ENCODE peak calls at places on chromosomes 1 and 21, in four cellular contexts. One of them, this sample, is unnamed.

GRCh38 chr1:4621646-4622045 is 32.8 kb upstream of the AJAP1 start:
- DNase-seq in mesothelial cell of epicardium: no peak
- DNase-seq in AG04450: no peak
- DNase-seq in GM12865: no peak
- DNase-seq in this sample: no peak

GRCh38 chr1:209728466-209728865 is 23.8 kb downstream of the HSD11B1 start:
- DNase-seq in mesothelial cell of epicardium: no peak
- DNase-seq in AG04450: no peak
- DNase-seq in GM12865: no peak
- DNase-seq in this sample: no peak

GRCh38 chr21:15009964-15010363 is 54.8 kb downstream of the NRIP1 start:
- DNase-seq in mesothelial cell of epicardium: no peak
- DNase-seq in AG04450: peak
- DNase-seq in GM12865: no peak
- DNase-seq in this sample: no peak

GRCh38 chr1:58652351-58653184 is 47.3 kb downstream of the MYSM1 start:
- DNase-seq in mesothelial cell of epicardium: no peak
- DNase-seq in AG04450: peak
- DNase-seq in GM12865: peak
- DNase-seq in this sample: peak

GRCh38 chr1:51220548-51220947 is 15.5 kb upstream of the RNF11 start:
- DNase-seq in mesothelial cell of epicardium: no peak
- DNase-seq in AG04450: no peak
- DNase-seq in GM12865: no peak
- DNase-seq in this sample: peak

GRCh38 chr1:163046071-163046470 is 23.1 kb upstream of the RGS4 start:
- DNase-seq in mesothelial cell of epicardium: no peak
- DNase-seq in AG04450: no peak
- DNase-seq in GM12865: no peak
- DNase-seq in this sample: no peak

GRCh38 chr1:116716391-116716790 is 37.8 kb upstream of the CD2 start:
- DNase-seq in mesothelial cell of epicardium: no peak
- DNase-seq in AG04450: no peak
- DNase-seq in GM12865: no peak
- DNase-seq in this sample: no peak

GRCh38 chr1:152328801-152329391 is 3.9 kb upstream of the FLG start:
- DNase-seq in mesothelial cell of epicardium: no peak
- DNase-seq in AG04450: no peak
- DNase-seq in GM12865: no peak
- DNase-seq in this sample: no peak

GRCh38 chr1:88697503-88697902 is 13.4 kb downstream of the PKN2 start:
- DNase-seq in mesothelial cell of epicardium: no peak
- DNase-seq in AG04450: no peak
- DNase-seq in GM12865: no peak
- DNase-seq in this sample: no peak

GRCh38 chr1:64073705-64074104 is 129.7 kb upstream of the UBE2U start:
- DNase-seq in mesothelial cell of epicardium: no peak
- DNase-seq in AG04450: no peak
- DNase-seq in GM12865: no peak
- DNase-seq in this sample: no peak

GRCh38 chr21:31182231-31183129 is 144.2 kb upstream of the KRTAP19-8 start:
- DNase-seq in mesothelial cell of epicardium: no peak
- DNase-seq in AG04450: no peak
- DNase-seq in GM12865: no peak
- DNase-seq in this sample: no peak

GRCh38 chr1:236465959-236466303 is 57.9 kb upstream of the LGALS8 start:
- DNase-seq in mesothelial cell of epicardium: no peak
- DNase-seq in AG04450: no peak
- DNase-seq in GM12865: peak
- DNase-seq in this sample: peak

GRCh38 chr1:111738133-111738435 is 1.1 kb downstream of the INKA2 start:
- DNase-seq in mesothelial cell of epicardium: no peak
- DNase-seq in AG04450: no peak
- DNase-seq in GM12865: no peak
- DNase-seq in this sample: no peak

GRCh38 chr1:154866995-154867795 is 2.9 kb downstream of the KCNN3 start:
- DNase-seq in mesothelial cell of epicardium: no peak
- DNase-seq in AG04450: peak
- DNase-seq in GM12865: no peak
- DNase-seq in this sample: peak

GRCh38 chr1:94246692-94247145 is 9.3 kb upstream of the ARHGAP29 start:
- DNase-seq in mesothelial cell of epicardium: no peak
- DNase-seq in AG04450: no peak
- DNase-seq in GM12865: no peak
- DNase-seq in this sample: no peak

GRCh38 chr1:185646202-185646683 is 87.9 kb upstream of the HMCN1 start:
- DNase-seq in mesothelial cell of epicardium: no peak
- DNase-seq in AG04450: peak
- DNase-seq in GM12865: no peak
- DNase-seq in this sample: no peak

GRCh38 chr1:43978551-43979260 is at the start of gene B4GALT2:
- DNase-seq in mesothelial cell of epicardium: no peak
- DNase-seq in AG04450: no peak
- DNase-seq in GM12865: peak
- DNase-seq in this sample: peak

GRCh38 chr1:18913065-18913502 is 10.7 kb upstream of the ALDH4A1 start:
- DNase-seq in mesothelial cell of epicardium: peak
- DNase-seq in AG04450: peak
- DNase-seq in GM12865: peak
- DNase-seq in this sample: peak

GRCh38 chr1:183275322-183275721 is 89.3 kb downstream of the LAMC2 start:
- DNase-seq in mesothelial cell of epicardium: no peak
- DNase-seq in AG04450: no peak
- DNase-seq in GM12865: no peak
- DNase-seq in this sample: no peak

GRCh38 chr1:23980725-23981063 is 567 bp upstream of the SRSF10 start:
- DNase-seq in mesothelial cell of epicardium: no peak
- DNase-seq in AG04450: no peak
- DNase-seq in GM12865: peak
- DNase-seq in this sample: peak

GRCh38 chr1:234111458-234112142 is 207.1 kb downstream of the SLC35F3 start:
- DNase-seq in mesothelial cell of epicardium: no peak
- DNase-seq in AG04450: no peak
- DNase-seq in GM12865: no peak
- DNase-seq in this sample: no peak

GRCh38 chr1:41479000-41479807 is 5.3 kb downstream of the EDN2 start:
- DNase-seq in mesothelial cell of epicardium: no peak
- DNase-seq in AG04450: no peak
- DNase-seq in GM12865: no peak
- DNase-seq in this sample: no peak

GRCh38 chr1:19869929-19870328 is 12.3 kb upstream of the OTUD3 start:
- DNase-seq in mesothelial cell of epicardium: no peak
- DNase-seq in AG04450: no peak
- DNase-seq in GM12865: no peak
- DNase-seq in this sample: no peak

GRCh38 chr1:186112280-186112679 is 262.8 kb downstream of the TPR start:
- DNase-seq in mesothelial cell of epicardium: no peak
- DNase-seq in AG04450: no peak
- DNase-seq in GM12865: no peak
- DNase-seq in this sample: no peak

GRCh38 chr1:36372617-36373016 is 13.1 kb downstream of the STK40 start:
- DNase-seq in mesothelial cell of epicardium: no peak
- DNase-seq in AG04450: no peak
- DNase-seq in GM12865: no peak
- DNase-seq in this sample: no peak

GRCh38 chr1:64038965-64039926 is 164.2 kb upstream of the UBE2U start:
- DNase-seq in mesothelial cell of epicardium: peak
- DNase-seq in AG04450: peak
- DNase-seq in GM12865: peak
- DNase-seq in this sample: no peak

GRCh38 chr1:154198756-154199562 is 7.1 kb upstream of the TPM3 start:
- DNase-seq in mesothelial cell of epicardium: no peak
- DNase-seq in AG04450: no peak
- DNase-seq in GM12865: peak
- DNase-seq in this sample: peak

GRCh38 chr1:217747156-217747769 is 116.1 kb downstream of the SPATA17 start:
- DNase-seq in mesothelial cell of epicardium: no peak
- DNase-seq in AG04450: peak
- DNase-seq in GM12865: peak
- DNase-seq in this sample: peak

GRCh38 chr1:91736999-91737615 is 148.8 kb downstream of the TGFBR3 start:
- DNase-seq in mesothelial cell of epicardium: no peak
- DNase-seq in AG04450: no peak
- DNase-seq in GM12865: no peak
- DNase-seq in this sample: no peak

This sample was measured in GM13977.